ENCODE peak calls at places on chromosomes 12 and 14, in five cellular contexts. J is uterus, R is bronchial epithelial cell, H is Ammon's horn, L is astrocyte of the hippocampus. B is an unnamed sample.

GRCh38 chr12:54413284-54414190 is 5.5 kb downstream of the ITGA5 start:
- DNase-seq in J (no peak), L (no peak), R (no peak), H (peak), B (no peak)

GRCh38 chr14:23057757-23058653 is 685 bp upstream of the CDH24 start:
- DNase-seq in L (peak), R (peak), H (peak), J (peak), B (peak)

GRCh38 chr12:95396849-95397498 is 77.0 kb upstream of the METAP2 start:
- DNase-seq in R (peak), L (no peak), H (no peak), J (no peak), B (no peak)

GRCh38 chr12:115922952-115923564 is 354.4 kb downstream of the MED13L start:
- DNase-seq in J (no peak), R (no peak), L (no peak), H (no peak), B (no peak)

GRCh38 chr12:52434760-52435530 is 774 bp upstream of the KRT75 start:
- DNase-seq in R (peak), H (no peak), J (no peak), L (no peak), B (no peak)

GRCh38 chr14:101120636-101121398 is 217.3 kb upstream of the RTL1 start:
- DNase-seq in H (peak), R (no peak), J (peak), L (no peak), B (peak)

GRCh38 chr14:23404331-23404900 is 3.7 kb downstream of the MYH6 start:
- DNase-seq in J (no peak), H (no peak), R (no peak), L (no peak), B (no peak)

GRCh38 chr14:99649219-99649618 is 4.3 kb downstream of the HHIPL1 start:
- DNase-seq in L (peak), R (peak), H (no peak), J (no peak), B (no peak)

GRCh38 chr14:56328021-56328420 is 209.8 kb downstream of the PELI2 start:
- DNase-seq in L (no peak), H (no peak), R (peak), J (no peak), B (no peak)

GRCh38 chr14:23639048-23639890 is 3.1 kb downstream of the DHRS2 start:
- DNase-seq in J (no peak), R (no peak), H (no peak), L (no peak), B (no peak)

GRCh38 chr12:88342434-88342833 is 200.3 kb downstream of the TMTC3 start:
- DNase-seq in H (no peak), R (no peak), J (no peak), L (no peak), B (no peak)

GRCh38 chr14:101123639-101124525 is 220.4 kb upstream of the RTL1 start:
- DNase-seq in J (peak), L (no peak), H (no peak), R (no peak), B (no peak)

B was measured in globus pallidus.